ENCODE peak calls at places on chromosome 14, in four cellular contexts. I, Z, S and V are unnamed samples.

GRCh38 chr14:34122081-34122480 is 171.2 kb upstream of the EGLN3 start:
- DNase-seq in Z (no peak), S (no peak), I (no peak), V (no peak)

GRCh38 chr14:34331728-34332623 is 130.1 kb downstream of the SPTSSA start:
- DNase-seq in I (peak; percentile 62), Z (peak; percentile 95), S (peak; percentile 82), V (peak; percentile 43)

GRCh38 chr14:55762595-55763232 is 182.7 kb downstream of the KTN1 start:
- DNase-seq in I (no peak), S (no peak), Z (no peak), V (no peak)

GRCh38 chr14:91332448-91333059 is 85.1 kb downstream of the CCDC88C start:
- DNase-seq in Z (peak; percentile 14), S (no peak), I (no peak), V (no peak)

GRCh38 chr14:24185015-24185414 is 3.6 kb downstream of the IPO4 start:
- DNase-seq in I (no peak), Z (no peak), S (no peak), V (no peak)

GRCh38 chr14:39174560-39175444 is at the start of gene PNN:
- DNase-seq in I (peak; percentile 100), S (peak; percentile 100), Z (peak; percentile 100), V (peak; percentile 84)

GRCh38 chr14:28502517-28502916 is 264.1 kb upstream of the FOXG1 start:
- DNase-seq in I (no peak), Z (no peak), S (no peak), V (no peak)

GRCh38 chr14:28596336-28596735 is 170.3 kb upstream of the FOXG1 start:
- DNase-seq in I (no peak), Z (no peak), S (peak; percentile 13), V (no peak)

GRCh38 chr14:88825078-88825458 is 617 bp downstream of the TTC8 start:
- DNase-seq in I (peak; percentile 23), Z (no peak), S (no peak), V (no peak)

GRCh38 chr14:50670196-50670875 is 2.2 kb upstream of the SAV1 start:
- DNase-seq in S (no peak), Z (no peak), I (peak; percentile 49), V (no peak)
- TF ChIP-seq MAZ in S (no peak), Z (no peak), I (no peak), V (no peak)

DNA sequence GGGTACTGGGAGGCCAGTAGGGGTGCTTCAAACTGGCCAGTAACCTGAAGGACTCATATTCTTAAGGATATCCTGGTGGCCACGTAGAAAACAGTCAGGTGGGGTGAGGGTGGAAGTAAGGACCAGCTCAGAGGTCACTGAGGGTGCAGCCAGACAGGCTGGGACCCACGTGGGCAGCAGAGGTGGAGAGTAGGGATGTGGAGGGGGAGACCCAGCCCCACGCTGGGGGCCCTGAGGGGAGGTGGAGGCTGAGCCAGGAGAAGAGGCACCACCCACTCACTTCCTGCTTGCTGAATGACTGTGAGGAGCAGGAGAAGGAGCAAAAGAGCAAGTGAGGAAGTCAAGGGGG is 12.6 kb upstream of the SERPINA3 start:
- DNase-seq in S (peak; percentile 81), Z (no peak), I (no peak), V (no peak)
- TF ChIP-seq MAZ in S (no peak), Z (no peak), I (no peak), V (no peak)

DNA sequence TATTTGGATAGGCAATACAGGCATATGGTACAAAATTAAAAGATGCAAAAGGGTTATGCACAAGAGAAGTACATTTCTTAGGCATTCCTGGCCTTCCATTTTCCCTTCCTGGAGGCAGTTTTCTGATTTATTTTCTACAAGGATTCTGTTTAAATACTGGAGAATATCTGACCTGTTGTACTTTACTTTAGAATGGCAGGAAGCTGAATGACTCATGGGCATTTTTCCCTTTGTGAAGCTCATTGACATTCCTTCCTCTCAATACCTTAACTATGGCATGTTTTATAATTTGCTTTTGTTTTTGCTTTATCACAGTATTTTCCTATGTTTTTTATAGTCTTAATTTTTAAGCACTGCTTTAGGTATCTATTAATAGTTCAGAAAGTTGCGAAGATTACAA is 62.7 kb downstream of the RCOR1 start:
- DNase-seq in Z (peak; percentile 74), I (peak; percentile 57), S (peak; percentile 51), V (no peak)
- TF ChIP-seq MAZ in Z (no peak), I (no peak), S (no peak), V (no peak)

GRCh38 chr14:105097797-105098127 is 32.5 kb upstream of the GPR132 start:
- DNase-seq in I (no peak), S (no peak), Z (no peak), V (no peak)

GRCh38 chr14:105098316-105098715 is 33.1 kb upstream of the GPR132 start:
- DNase-seq in Z (no peak), I (no peak), S (no peak), V (no peak)

GRCh38 chr14:105095236-105095805 is 30.1 kb upstream of the GPR132 start:
- DNase-seq in Z (no peak), I (no peak), S (no peak), V (no peak)

GRCh38 chr14:105094193-105094907 is 29.1 kb upstream of the GPR132 start:
- DNase-seq in S (no peak), I (no peak), Z (no peak), V (no peak)

GRCh38 chr14:105096206-105096875 is 31.1 kb upstream of the GPR132 start:
- DNase-seq in Z (no peak), S (no peak), I (no peak), V (no peak)
- TF ChIP-seq MAZ in Z (no peak), S (no peak), I (no peak), V (no peak)

GRCh38 chr14:103158688-103159087 is 35.4 kb downstream of the TNFAIP2 start:
- DNase-seq in Z (no peak), S (no peak), I (no peak), V (no peak)

GRCh38 chr14:103155826-103156394 is 32.6 kb downstream of the TNFAIP2 start:
- DNase-seq in Z (no peak), S (no peak), I (no peak), V (no peak)

GRCh38 chr14:103155013-103155412 is 31.8 kb downstream of the TNFAIP2 start:
- DNase-seq in Z (peak; percentile 69), I (peak; percentile 13), S (peak; percentile 89), V (no peak)

GRCh38 chr14:103157969-103158368 is 34.7 kb downstream of the TNFAIP2 start:
- DNase-seq in I (no peak), S (no peak), Z (no peak), V (no peak)

DNA sequence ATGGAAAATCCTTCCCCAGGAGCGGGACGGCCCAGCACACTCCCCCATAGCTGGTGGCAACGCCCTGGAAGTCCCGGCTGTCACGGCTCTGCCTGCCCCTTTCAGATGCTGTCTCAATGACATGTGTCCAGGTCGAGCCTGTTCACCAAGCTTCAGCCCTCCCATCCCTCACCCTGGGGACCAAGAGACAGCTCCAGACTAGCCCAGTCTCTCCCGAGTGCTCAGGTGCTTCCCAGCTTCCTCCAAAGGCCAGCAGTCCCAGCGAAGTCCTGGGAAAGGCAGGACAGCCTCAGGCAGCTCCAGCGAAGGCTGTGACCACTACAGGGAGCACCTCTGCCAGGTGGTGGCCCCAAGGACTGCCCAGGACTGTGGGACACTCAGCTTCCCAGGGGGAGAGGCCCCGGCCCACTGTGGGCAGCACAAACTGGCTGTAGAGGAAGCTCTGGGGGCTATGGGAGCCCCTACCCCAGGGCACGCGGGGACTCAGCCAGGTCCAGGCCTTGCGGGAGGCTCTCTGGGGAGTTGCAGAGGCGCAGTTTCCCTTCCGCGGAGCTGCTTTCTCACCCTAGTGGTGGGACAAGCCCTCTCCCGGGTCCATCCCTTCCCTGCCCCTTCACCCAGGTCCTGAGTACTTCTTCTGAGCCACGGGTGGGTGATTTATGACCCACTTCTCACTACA is 33.6 kb downstream of the TNFAIP2 start:
- DNase-seq in I (no peak), S (no peak), Z (no peak), V (no peak)
- TF ChIP-seq MAZ in I (no peak), S (no peak), Z (no peak), V (no peak)

DNA sequence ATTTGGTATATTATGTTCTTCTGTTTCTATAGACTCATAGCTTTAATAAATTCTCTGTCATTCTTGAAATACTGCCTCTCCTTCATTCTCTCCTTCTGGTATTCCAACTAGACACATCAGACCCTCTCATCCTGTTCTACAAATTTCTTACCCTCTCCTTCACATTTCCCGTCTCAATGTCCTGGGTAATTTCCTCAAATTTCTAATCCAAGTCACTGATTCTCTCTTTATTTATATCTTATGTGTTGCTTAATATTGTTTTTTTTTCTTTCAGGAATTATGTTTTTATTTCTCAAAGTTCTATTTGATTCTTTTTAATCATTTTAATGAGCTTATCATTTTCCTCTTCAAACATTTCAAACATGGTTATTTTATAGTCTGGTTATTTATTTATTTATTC is 94.0 kb downstream of the RALGAPA1 start:
- DNase-seq in I (no peak), Z (no peak), S (no peak), V (no peak)
- TF ChIP-seq MAZ in I (no peak), Z (no peak), S (no peak), V (no peak)

DNA sequence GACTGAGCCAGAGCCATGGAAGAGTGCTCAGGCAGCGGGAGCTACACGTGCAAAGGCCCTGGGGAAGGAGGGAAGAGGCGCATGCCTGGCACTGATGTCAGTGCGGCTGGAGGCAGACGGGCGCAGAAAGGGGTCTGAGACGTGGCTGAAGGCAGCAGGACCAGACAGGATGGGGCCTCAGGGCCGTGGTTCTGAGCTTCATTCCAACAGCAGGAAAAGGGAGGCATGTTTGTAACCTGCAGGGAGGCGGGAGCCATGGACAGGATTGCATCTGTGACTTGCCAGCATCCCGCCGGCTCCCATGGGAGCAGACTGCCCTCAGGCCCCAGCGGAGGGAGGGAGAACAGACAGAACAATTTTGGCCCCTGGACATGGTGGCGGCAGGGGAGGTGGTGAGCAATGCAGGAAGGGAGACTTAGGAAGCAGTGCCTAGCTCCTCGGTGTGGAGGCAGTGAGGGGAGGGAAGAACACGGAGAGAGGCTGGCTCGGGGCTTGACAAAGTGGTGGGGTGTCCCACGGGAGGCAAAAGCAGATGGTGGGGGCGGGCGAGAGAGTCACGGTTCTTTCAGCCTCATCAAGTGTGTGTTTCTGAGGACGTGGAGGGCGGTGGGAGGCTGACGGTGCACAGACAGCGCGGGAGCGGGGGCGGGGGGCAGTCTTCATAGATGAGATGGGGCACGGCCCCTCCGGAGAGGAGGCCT is 33.3 kb upstream of the INF2 start:
- DNase-seq in S (no peak), Z (no peak), I (no peak), V (no peak)
- TF ChIP-seq MAZ in S (no peak), Z (no peak), I (no peak), V (no peak)

GRCh38 chr14:94389731-94390371 is 1.4 kb upstream of the SERPINA1 start:
- DNase-seq in Z (no peak), I (no peak), S (no peak), V (no peak)

GRCh38 chr14:94386085-94387031 is 2.0 kb downstream of the SERPINA1 start:
- DNase-seq in I (no peak), Z (no peak), S (no peak), V (no peak)

GRCh38 chr14:94387051-94388026 is 1.1 kb downstream of the SERPINA1 start:
- DNase-seq in I (no peak), S (no peak), Z (no peak), V (no peak)

GRCh38 chr14:94388896-94389469 is 581 bp upstream of the SERPINA1 start:
- DNase-seq in S (no peak), Z (no peak), I (no peak), V (no peak)

GRCh38 chr14:94388027-94388895 is at the start of gene SERPINA1:
- DNase-seq in I (peak; percentile 44), S (no peak), Z (peak; percentile 96), V (no peak)
- TF ChIP-seq MAZ in I (no peak), S (no peak), Z (peak; percentile 92), V (no peak)